ENCODE peak calls at places on chromosome 20, in seven cellular contexts. One of them, this sample, is unnamed.

GRCh38 chr20:43843965-43844660 is 70.5 kb upstream of the TOX2 start:
- DNase-seq in stomach: no peak
- DNase-seq in endothelial cell of umbilical vein: no peak
- DNase-seq in heart left ventricle: no peak
- DNase-seq in HepG2: no peak
- DNase-seq in Peyer's patch: no peak
- DNase-seq in IMR-90: no peak
- DNase-seq in this sample: no peak

GRCh38 chr20:43440531-43440930 is 17.2 kb upstream of the SRSF6 start:
- DNase-seq in stomach: no peak
- DNase-seq in endothelial cell of umbilical vein: no peak
- DNase-seq in heart left ventricle: no peak
- DNase-seq in HepG2: no peak
- DNase-seq in Peyer's patch: no peak
- DNase-seq in IMR-90: no peak
- DNase-seq in this sample: no peak

GRCh38 chr20:56606174-56606945 is 22.7 kb upstream of the TFAP2C start:
- DNase-seq in stomach: peak
- DNase-seq in endothelial cell of umbilical vein: no peak
- DNase-seq in heart left ventricle: no peak
- DNase-seq in HepG2: no peak
- DNase-seq in Peyer's patch: peak
- DNase-seq in IMR-90: no peak
- DNase-seq in this sample: no peak

GRCh38 chr20:57718490-57719009 is 8.7 kb upstream of the PMEPA1 start:
- DNase-seq in stomach: peak
- DNase-seq in endothelial cell of umbilical vein: peak
- DNase-seq in heart left ventricle: peak
- DNase-seq in HepG2: peak
- DNase-seq in Peyer's patch: peak
- DNase-seq in IMR-90: peak
- DNase-seq in this sample: peak

GRCh38 chr20:32336918-32337347 is 21.2 kb upstream of the ASXL1 start:
- DNase-seq in stomach: no peak
- DNase-seq in endothelial cell of umbilical vein: peak
- DNase-seq in heart left ventricle: no peak
- DNase-seq in HepG2: peak
- DNase-seq in Peyer's patch: no peak
- DNase-seq in IMR-90: peak
- DNase-seq in this sample: no peak

GRCh38 chr20:23050847-23051627 is 1.6 kb upstream of the THBD start:
- DNase-seq in stomach: peak
- DNase-seq in endothelial cell of umbilical vein: peak
- DNase-seq in heart left ventricle: peak
- DNase-seq in HepG2: no peak
- DNase-seq in Peyer's patch: peak
- DNase-seq in IMR-90: peak
- DNase-seq in this sample: peak

GRCh38 chr20:59908855-59909254 is 24.6 kb downstream of the SYCP2 start:
- DNase-seq in stomach: no peak
- DNase-seq in endothelial cell of umbilical vein: no peak
- DNase-seq in heart left ventricle: no peak
- DNase-seq in HepG2: no peak
- DNase-seq in Peyer's patch: no peak
- DNase-seq in IMR-90: no peak
- DNase-seq in this sample: no peak

GRCh38 chr20:53867741-53868351 is 202.5 kb downstream of the BCAS1 start:
- DNase-seq in stomach: no peak
- DNase-seq in endothelial cell of umbilical vein: no peak
- DNase-seq in heart left ventricle: no peak
- DNase-seq in HepG2: no peak
- DNase-seq in Peyer's patch: no peak
- DNase-seq in IMR-90: no peak
- DNase-seq in this sample: no peak

GRCh38 chr20:34579191-34579661 is 20.7 kb downstream of the MAP1LC3A start:
- DNase-seq in stomach: peak
- DNase-seq in endothelial cell of umbilical vein: peak
- DNase-seq in heart left ventricle: peak
- DNase-seq in HepG2: peak
- DNase-seq in Peyer's patch: peak
- DNase-seq in IMR-90: peak
- DNase-seq in this sample: peak

GRCh38 chr20:61387204-61387958 is 135.3 kb downstream of the CDH4 start:
- DNase-seq in stomach: no peak
- DNase-seq in endothelial cell of umbilical vein: no peak
- DNase-seq in heart left ventricle: no peak
- DNase-seq in HepG2: no peak
- DNase-seq in Peyer's patch: no peak
- DNase-seq in IMR-90: peak
- DNase-seq in this sample: peak

GRCh38 chr20:62370115-62370806 is 3.1 kb upstream of the LAMA5 start:
- DNase-seq in stomach: peak
- DNase-seq in endothelial cell of umbilical vein: no peak
- DNase-seq in heart left ventricle: no peak
- DNase-seq in HepG2: no peak
- DNase-seq in Peyer's patch: no peak
- DNase-seq in IMR-90: peak
- DNase-seq in this sample: peak

GRCh38 chr20:11651138-11651537 is 266.6 kb upstream of the BTBD3 start:
- DNase-seq in stomach: no peak
- DNase-seq in endothelial cell of umbilical vein: no peak
- DNase-seq in heart left ventricle: no peak
- DNase-seq in HepG2: no peak
- DNase-seq in Peyer's patch: no peak
- DNase-seq in IMR-90: no peak
- DNase-seq in this sample: no peak

GRCh38 chr20:19812696-19813095 is 54.6 kb downstream of the RIN2 start:
- DNase-seq in stomach: no peak
- DNase-seq in endothelial cell of umbilical vein: peak
- DNase-seq in heart left ventricle: no peak
- DNase-seq in HepG2: no peak
- DNase-seq in Peyer's patch: no peak
- DNase-seq in IMR-90: no peak
- DNase-seq in this sample: no peak

GRCh38 chr20:24658920-24659660 is 189.7 kb downstream of the SYNDIG1 start:
- DNase-seq in stomach: no peak
- DNase-seq in endothelial cell of umbilical vein: no peak
- DNase-seq in heart left ventricle: peak
- DNase-seq in HepG2: no peak
- DNase-seq in Peyer's patch: no peak
- DNase-seq in IMR-90: no peak
- DNase-seq in this sample: no peak

GRCh38 chr20:59324441-59324840 is 24.0 kb downstream of the EDN3 start:
- DNase-seq in stomach: no peak
- DNase-seq in endothelial cell of umbilical vein: no peak
- DNase-seq in heart left ventricle: no peak
- DNase-seq in HepG2: no peak
- DNase-seq in Peyer's patch: no peak
- DNase-seq in IMR-90: no peak
- DNase-seq in this sample: no peak

GRCh38 chr20:40990542-40991120 is 38.0 kb upstream of the TOP1 start:
- DNase-seq in stomach: peak
- DNase-seq in endothelial cell of umbilical vein: peak
- DNase-seq in heart left ventricle: peak
- DNase-seq in HepG2: peak
- DNase-seq in Peyer's patch: peak
- DNase-seq in IMR-90: peak
- DNase-seq in this sample: peak

GRCh38 chr20:33915726-33916331 is 77.9 kb upstream of the RALY start:
- DNase-seq in stomach: peak
- DNase-seq in endothelial cell of umbilical vein: no peak
- DNase-seq in heart left ventricle: no peak
- DNase-seq in HepG2: peak
- DNase-seq in Peyer's patch: peak
- DNase-seq in IMR-90: no peak
- DNase-seq in this sample: peak

GRCh38 chr20:1536893-1537730 is 20.4 kb downstream of the SIRPD start:
- DNase-seq in stomach: no peak
- DNase-seq in endothelial cell of umbilical vein: no peak
- DNase-seq in heart left ventricle: no peak
- DNase-seq in HepG2: no peak
- DNase-seq in Peyer's patch: no peak
- DNase-seq in IMR-90: no peak
- DNase-seq in this sample: no peak

GRCh38 chr20:33169176-33169794 is 1.3 kb downstream of the BPIFA2 start:
- DNase-seq in stomach: no peak
- DNase-seq in endothelial cell of umbilical vein: no peak
- DNase-seq in heart left ventricle: no peak
- DNase-seq in HepG2: peak
- DNase-seq in Peyer's patch: no peak
- DNase-seq in IMR-90: no peak
- DNase-seq in this sample: no peak

GRCh38 chr20:1293641-1294379 is 27.7 kb downstream of the SNPH start:
- DNase-seq in stomach: no peak
- DNase-seq in endothelial cell of umbilical vein: no peak
- DNase-seq in heart left ventricle: no peak
- DNase-seq in HepG2: no peak
- DNase-seq in Peyer's patch: no peak
- DNase-seq in IMR-90: no peak
- DNase-seq in this sample: no peak

GRCh38 chr20:51810155-51811039 is 8.1 kb upstream of the SALL4 start:
- DNase-seq in stomach: no peak
- DNase-seq in endothelial cell of umbilical vein: no peak
- DNase-seq in heart left ventricle: no peak
- DNase-seq in HepG2: peak
- DNase-seq in Peyer's patch: no peak
- DNase-seq in IMR-90: no peak
- DNase-seq in this sample: no peak

DNA sequence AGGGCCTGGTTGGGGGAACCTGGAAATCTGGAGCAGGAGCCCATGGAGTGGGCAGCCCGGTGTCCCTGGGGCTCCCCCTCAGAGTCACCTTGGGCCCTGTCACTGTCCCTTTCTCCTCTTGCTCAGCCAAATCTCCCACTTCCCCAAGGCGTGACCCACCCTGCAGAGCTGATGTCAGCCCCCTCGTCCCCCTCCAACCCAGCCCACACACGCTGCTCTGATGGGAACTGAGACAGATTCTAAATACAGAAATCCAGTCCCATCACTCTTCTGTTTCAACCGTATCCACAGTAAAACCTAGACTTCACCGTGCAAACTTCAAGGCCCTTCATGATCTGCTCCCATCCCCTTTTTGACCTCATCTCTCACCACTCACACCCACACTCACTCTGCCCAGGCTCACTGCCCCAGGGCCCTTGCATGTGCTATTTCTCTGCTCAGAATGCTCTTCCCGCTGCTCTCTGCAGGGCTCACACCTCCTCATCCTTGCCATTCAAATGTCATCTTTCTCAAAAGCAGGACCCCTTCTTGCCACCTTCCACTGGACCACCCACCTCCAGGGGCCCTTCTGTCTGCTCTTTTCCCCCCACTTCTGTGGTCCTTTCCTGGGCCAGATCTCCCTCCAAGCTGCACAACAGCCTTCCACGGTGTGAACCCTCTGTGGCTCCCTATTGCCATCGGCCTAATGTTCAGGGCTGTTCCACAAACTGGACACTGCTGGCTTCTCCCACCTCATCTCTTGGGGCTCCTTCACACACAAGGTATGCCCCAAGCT is 16.6 kb downstream of the TGM2 start:
- DNase-seq in stomach: no peak
- DNase-seq in endothelial cell of umbilical vein: no peak
- DNase-seq in heart left ventricle: no peak
- DNase-seq in HepG2: no peak
- DNase-seq in Peyer's patch: no peak
- DNase-seq in IMR-90: no peak
- DNase-seq in this sample: no peak
- TF ChIP-seq POLR2A in stomach: no peak
- TF ChIP-seq POLR2A in endothelial cell of umbilical vein: peak
- TF ChIP-seq POLR2A in heart left ventricle: no peak
- TF ChIP-seq POLR2A in HepG2: no peak
- TF ChIP-seq POLR2A in Peyer's patch: no peak
- TF ChIP-seq POLR2A in IMR-90: no peak
- TF ChIP-seq POLR2A in this sample: no peak

DNA sequence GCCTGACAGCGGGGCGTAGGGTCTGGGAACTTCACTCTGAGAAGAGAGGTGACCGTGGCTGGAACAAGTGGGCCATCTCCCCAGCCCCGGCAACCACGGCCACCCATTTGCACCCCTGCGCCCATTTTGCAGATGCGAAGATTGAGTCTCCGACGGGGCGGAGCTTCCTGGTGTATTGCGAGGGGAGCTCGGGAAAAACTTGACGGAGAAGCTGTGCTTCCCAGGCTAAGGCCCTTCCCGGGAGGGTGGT is 653 bp downstream of the ZNF335 start:
- DNase-seq in stomach: no peak
- DNase-seq in endothelial cell of umbilical vein: no peak
- DNase-seq in heart left ventricle: no peak
- DNase-seq in HepG2: no peak
- DNase-seq in Peyer's patch: no peak
- DNase-seq in IMR-90: no peak
- DNase-seq in this sample: no peak
- TF ChIP-seq POLR2A in stomach: no peak
- TF ChIP-seq POLR2A in endothelial cell of umbilical vein: no peak
- TF ChIP-seq POLR2A in heart left ventricle: no peak
- TF ChIP-seq POLR2A in HepG2: no peak
- TF ChIP-seq POLR2A in Peyer's patch: no peak
- TF ChIP-seq POLR2A in IMR-90: no peak
- TF ChIP-seq POLR2A in this sample: no peak

DNA sequence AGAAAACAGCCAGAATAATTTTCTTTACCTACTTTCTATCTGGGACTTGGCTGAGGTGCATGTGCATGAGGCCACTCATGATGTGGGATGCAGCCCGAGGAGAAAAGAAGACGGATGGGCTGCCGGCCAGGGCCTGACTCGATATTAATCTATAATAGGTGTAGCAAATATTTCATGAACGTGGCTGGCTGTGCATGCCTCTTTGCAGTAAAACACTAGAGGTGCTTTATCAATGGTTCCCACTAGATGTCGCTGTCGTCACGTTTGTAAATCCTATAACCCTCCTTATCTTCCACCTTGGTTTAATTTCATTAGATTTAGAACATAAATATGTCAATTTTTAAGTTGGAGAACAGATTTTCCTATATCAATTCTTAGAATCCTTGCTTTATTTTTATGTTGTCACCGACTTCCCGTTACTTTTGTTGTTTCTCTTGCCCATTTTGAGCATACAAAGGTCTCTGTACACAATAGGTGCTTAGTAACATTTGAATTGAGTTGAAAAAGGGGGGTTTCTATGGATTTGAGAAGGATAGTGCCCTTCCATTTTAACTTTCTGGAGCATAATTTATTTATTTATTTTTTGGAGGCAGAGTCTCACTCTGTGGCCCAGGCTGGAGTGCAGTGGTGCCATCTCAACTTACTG is 19.6 kb upstream of the FERMT1 start:
- DNase-seq in stomach: peak
- DNase-seq in endothelial cell of umbilical vein: peak
- DNase-seq in heart left ventricle: no peak
- DNase-seq in HepG2: peak
- DNase-seq in Peyer's patch: peak
- DNase-seq in IMR-90: peak
- DNase-seq in this sample: peak
- TF ChIP-seq POLR2A in stomach: no peak
- TF ChIP-seq POLR2A in endothelial cell of umbilical vein: no peak
- TF ChIP-seq POLR2A in heart left ventricle: no peak
- TF ChIP-seq POLR2A in HepG2: no peak
- TF ChIP-seq POLR2A in Peyer's patch: no peak
- TF ChIP-seq POLR2A in IMR-90: no peak
- TF ChIP-seq POLR2A in this sample: no peak

GRCh38 chr20:37166867-37167266 is 12.3 kb upstream of the RPN2 start:
- DNase-seq in stomach: no peak
- DNase-seq in endothelial cell of umbilical vein: no peak
- DNase-seq in heart left ventricle: no peak
- DNase-seq in HepG2: no peak
- DNase-seq in Peyer's patch: no peak
- DNase-seq in IMR-90: no peak
- DNase-seq in this sample: no peak

GRCh38 chr20:37172836-37173235 is 6.3 kb upstream of the RPN2 start:
- DNase-seq in stomach: no peak
- DNase-seq in endothelial cell of umbilical vein: no peak
- DNase-seq in heart left ventricle: no peak
- DNase-seq in HepG2: no peak
- DNase-seq in Peyer's patch: no peak
- DNase-seq in IMR-90: no peak
- DNase-seq in this sample: no peak
- TF ChIP-seq POLR2A in stomach: no peak
- TF ChIP-seq POLR2A in endothelial cell of umbilical vein: no peak
- TF ChIP-seq POLR2A in heart left ventricle: no peak
- TF ChIP-seq POLR2A in HepG2: no peak
- TF ChIP-seq POLR2A in Peyer's patch: no peak
- TF ChIP-seq POLR2A in IMR-90: no peak
- TF ChIP-seq POLR2A in this sample: no peak